ENCODE peak calls at places on chromosomes 1 and 21, in six cellular contexts. M, G, L, F, J and Q are unnamed samples.

GRCh38 chr1:117142200-117142599 is 20.7 kb upstream of the TRIM45 start:
- DNase-seq in M (no peak), G (no peak), L (no peak), F (peak), J (no peak), Q (no peak)

GRCh38 chr1:52633291-52633754 is 355 bp downstream of the SHISAL2A start:
- DNase-seq in M (peak), G (no peak), L (no peak), F (no peak), J (no peak), Q (no peak)

GRCh38 chr1:240114222-240114621 is 22.5 kb downstream of the FMN2 start:
- DNase-seq in M (no peak), G (no peak), L (no peak), F (no peak), J (no peak), Q (no peak)

GRCh38 chr1:32393832-32394140 is 455 bp downstream of the BSDC1 start:
- DNase-seq in M (peak), G (peak), L (peak), F (peak), J (no peak), Q (no peak)

GRCh38 chr1:34192621-34193020 is 15.9 kb downstream of the C1orf94 start:
- DNase-seq in M (no peak), G (no peak), L (no peak), F (no peak), J (no peak), Q (no peak)

GRCh38 chr1:101344745-101345144 is 107.9 kb downstream of the S1PR1 start:
- DNase-seq in M (no peak), G (no peak), L (no peak), F (no peak), J (no peak), Q (no peak)

GRCh38 chr1:203607169-203607873 is 19.3 kb upstream of the ATP2B4 start:
- DNase-seq in M (peak), G (no peak), L (peak), F (peak), J (peak), Q (peak)

GRCh38 chr1:212586429-212587303 is 21.9 kb upstream of the ATF3 start:
- DNase-seq in M (no peak), G (no peak), L (no peak), F (no peak), J (no peak), Q (no peak)

GRCh38 chr1:42335050-42335808 is at the start of gene FOXJ3:
- DNase-seq in M (peak), G (peak), L (peak), F (peak), J (peak), Q (peak)

GRCh38 chr1:34858901-34859441 is 578 bp downstream of the SMIM12 start:
- DNase-seq in M (peak), G (peak), L (peak), F (peak), J (no peak), Q (peak)

GRCh38 chr1:184883304-184883815 is 90.9 kb downstream of the NIBAN1 start:
- DNase-seq in M (no peak), G (no peak), L (no peak), F (no peak), J (no peak), Q (no peak)

GRCh38 chr1:19367584-19368041 is 55.5 kb downstream of the SLC66A1 start:
- DNase-seq in M (peak), G (no peak), L (no peak), F (no peak), J (no peak), Q (no peak)

GRCh38 chr1:89905391-89906058 is 84.7 kb downstream of the LRRC8D start:
- DNase-seq in M (peak), G (no peak), L (no peak), F (peak), J (no peak), Q (no peak)

GRCh38 chr21:23093259-23093658 is 2095.1 kb downstream of the NCAM2 start:
- DNase-seq in M (no peak), G (no peak), L (no peak), F (no peak), J (no peak), Q (no peak)

GRCh38 chr1:155932085-155932484 is 2.1 kb downstream of the KHDC4 start:
- DNase-seq in M (no peak), G (no peak), L (no peak), F (no peak), J (no peak), Q (peak)

GRCh38 chr1:67889940-67890567 is 56.8 kb upstream of the GNG12 start:
- DNase-seq in M (peak), G (no peak), L (peak), F (peak), J (peak), Q (peak)

GRCh38 chr1:67892451-67893125 is 59.3 kb upstream of the GNG12 start:
- DNase-seq in M (no peak), G (no peak), L (peak), F (no peak), J (no peak), Q (no peak)

GRCh38 chr1:67889466-67889865 is 56.2 kb upstream of the GNG12 start:
- DNase-seq in M (no peak), G (no peak), L (no peak), F (no peak), J (no peak), Q (no peak)

GRCh38 chr1:67888707-67889106 is 55.4 kb upstream of the GNG12 start:
- DNase-seq in M (peak), G (no peak), L (peak), F (peak), J (no peak), Q (no peak)

GRCh38 chr1:67890862-67891261 is 57.6 kb upstream of the GNG12 start:
- DNase-seq in M (no peak), G (no peak), L (no peak), F (no peak), J (no peak), Q (no peak)
- TF ChIP-seq CTCF in M (no peak), G (no peak), L (no peak), F (no peak), J (no peak), Q (no peak)

GRCh38 chr21:28801906-28802305 is 190.8 kb downstream of the LTN1 start:
- DNase-seq in M (no peak), G (no peak), L (no peak), F (no peak), J (no peak), Q (no peak)
- TF ChIP-seq CTCF in M (no peak), G (no peak), L (no peak), F (no peak), J (no peak), Q (no peak)

GRCh38 chr1:39726600-39726999 is 12.1 kb upstream of the PPIE start:
- DNase-seq in M (no peak), G (no peak), L (no peak), F (no peak), J (no peak), Q (no peak)

GRCh38 chr1:39729030-39729429 is 9.7 kb upstream of the PPIE start:
- DNase-seq in M (peak), G (no peak), L (no peak), F (no peak), J (no peak), Q (no peak)

GRCh38 chr1:39727932-39728317 is 10.8 kb upstream of the PPIE start:
- DNase-seq in M (no peak), G (no peak), L (no peak), F (no peak), J (no peak), Q (no peak)

GRCh38 chr1:39729842-39730241 is 8.8 kb upstream of the PPIE start:
- DNase-seq in M (peak), G (no peak), L (no peak), F (no peak), J (no peak), Q (no peak)

GRCh38 chr1:39727221-39727931 is 11.3 kb upstream of the PPIE start:
- DNase-seq in M (no peak), G (no peak), L (no peak), F (no peak), J (no peak), Q (no peak)
- TF ChIP-seq CTCF in M (no peak), G (no peak), L (no peak), F (no peak), J (no peak), Q (no peak)

DNA sequence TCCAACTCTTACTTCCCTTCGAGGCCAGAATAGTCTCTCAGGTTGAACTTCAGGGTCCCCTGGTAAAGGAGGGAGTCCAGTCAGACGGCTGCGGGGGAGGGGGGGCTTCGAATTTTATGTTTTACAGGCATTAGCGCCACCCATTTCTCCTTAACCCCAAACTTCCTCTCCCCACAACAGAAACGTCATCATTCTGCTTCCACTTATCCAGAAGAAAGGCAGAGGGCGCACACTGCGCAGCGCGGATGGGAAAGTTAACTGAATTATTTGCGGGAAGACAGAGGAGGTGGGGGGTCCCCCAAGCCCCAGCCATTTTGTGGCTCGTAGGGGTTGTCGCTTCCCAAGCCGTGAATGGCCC is 529 bp upstream of the PRMT2 start:
- DNase-seq in M (peak), G (peak), L (peak), F (peak), J (peak), Q (peak)
- TF ChIP-seq CTCF in M (peak), G (peak), L (peak), F (peak), J (no peak), Q (no peak)

DNA sequence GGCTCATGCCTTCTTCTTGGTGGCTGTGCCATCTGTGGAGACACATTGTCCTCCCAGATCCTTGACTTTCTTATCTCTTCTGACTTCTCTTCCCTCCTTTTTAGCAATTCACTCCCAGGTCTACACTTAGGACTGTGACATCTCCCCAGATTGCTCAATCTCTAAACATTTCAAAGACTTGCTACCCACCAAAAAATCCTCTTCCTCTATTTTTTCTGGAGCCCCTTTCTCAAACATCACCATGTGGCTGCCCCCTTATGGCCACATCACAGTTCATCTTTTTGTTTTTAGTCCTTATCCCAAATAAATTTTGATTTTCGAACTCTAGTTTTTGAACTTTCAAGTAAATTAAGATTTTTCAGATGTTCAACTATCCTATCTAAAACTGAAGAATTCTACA is 148.6 kb upstream of the HOOK1 start:
- DNase-seq in M (peak), G (no peak), L (no peak), F (peak), J (no peak), Q (no peak)
- TF ChIP-seq CTCF in M (no peak), G (peak), L (peak), F (peak), J (no peak), Q (no peak)

GRCh38 chr21:35504277-35504676 is 455.2 kb upstream of the RUNX1 start:
- DNase-seq in M (peak), G (no peak), L (peak), F (no peak), J (no peak), Q (no peak)
- TF ChIP-seq CTCF in M (no peak), G (no peak), L (no peak), F (no peak), J (no peak), Q (no peak)

DNA sequence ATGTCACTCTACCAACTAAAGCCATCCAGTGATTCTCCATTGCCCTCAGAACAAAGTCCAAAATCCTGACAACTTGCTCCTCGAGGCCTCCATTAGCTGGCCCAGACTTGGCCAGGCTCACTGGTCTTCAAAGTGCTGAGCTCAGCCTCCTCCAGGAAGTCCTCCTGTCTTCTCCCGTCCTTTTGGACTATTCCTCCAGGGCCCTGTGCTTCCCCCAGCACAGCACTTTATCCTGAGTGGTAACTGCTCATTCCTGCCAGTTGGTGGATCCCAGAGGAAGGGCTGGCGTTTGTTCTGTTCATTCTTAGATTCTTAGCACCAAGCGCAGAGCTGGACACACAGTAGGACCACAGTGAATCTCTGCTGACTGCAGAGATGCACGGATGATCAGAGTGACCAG is 179.9 kb downstream of the PTPRU start:
- DNase-seq in M (peak), G (no peak), L (no peak), F (peak), J (no peak), Q (no peak)
- TF ChIP-seq CTCF in M (peak), G (no peak), L (peak), F (peak), J (no peak), Q (no peak)

DNA sequence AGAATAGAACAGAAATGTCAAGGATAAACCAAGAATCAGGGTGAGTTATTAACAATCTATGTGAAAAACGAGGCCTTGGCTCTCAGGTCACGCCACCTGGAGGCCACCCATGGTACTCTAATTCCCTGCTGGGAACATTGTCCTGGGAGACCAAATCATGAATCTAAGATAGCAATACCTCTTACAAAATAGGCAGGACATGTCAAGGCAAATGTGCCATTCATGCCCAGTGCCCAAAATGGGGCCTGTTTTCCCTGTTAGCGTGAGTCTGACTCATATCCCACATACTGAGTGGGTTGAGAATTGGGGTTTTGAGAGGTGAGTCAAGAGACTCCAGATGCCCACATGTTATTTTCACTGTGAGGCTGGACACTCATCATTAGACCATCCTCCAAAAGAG is 380.8 kb downstream of the HHIPL2 start:
- DNase-seq in M (peak), G (peak), L (peak), F (peak), J (peak), Q (peak)
- TF ChIP-seq CTCF in M (peak), G (peak), L (peak), F (peak), J (peak), Q (peak)